ENCODE peak calls at places on chromosomes 7 and 10, in eight cellular contexts. D is central memory CD4-positive, alpha-beta T cell; G is ovary; L is dermis blood vessel endothelial cell; X is progenitor cell of endocrine pancreas; Y is body of pancreas; R is cardiac muscle cell; S is SJSA1. M is an unnamed sample.
A peak's percentile ranks its signal among the peaks of the same experiment; 100 is the strongest.

GRCh38 chr10:5814110-5815107 is 1.2 kb upstream of the GDI2 start:
- DNase-seq in D (no peak), G (peak; percentile 25), L (no peak), X (no peak), Y (no peak), R (no peak), S (no peak), M (no peak)

GRCh38 chr10:98226508-98227144 is 41.4 kb downstream of the LOXL4 start:
- DNase-seq in D (no peak), G (no peak), L (no peak), X (no peak), Y (no peak), R (no peak), S (no peak), M (no peak)

GRCh38 chr10:21010615-21011014 is 113.5 kb upstream of the NEBL start:
- DNase-seq in D (no peak), G (no peak), L (no peak), X (no peak), Y (no peak), R (no peak), S (no peak), M (no peak)

GRCh38 chr10:5413012-5413938 is 918 bp downstream of the NET1 start:
- DNase-seq in D (no peak), G (no peak), L (peak; percentile 66), X (no peak), Y (no peak), R (peak; percentile 47), S (no peak), M (no peak)

GRCh38 chr10:103510791-103511757 is 17.6 kb downstream of the NEURL1 start:
- DNase-seq in D (no peak), G (no peak), L (no peak), X (no peak), Y (no peak), R (no peak), S (no peak), M (no peak)

GRCh38 chr10:122052702-122053101 is 63.7 kb downstream of the TACC2 start:
- DNase-seq in D (no peak), G (no peak), L (no peak), X (no peak), Y (no peak), R (no peak), S (no peak), M (no peak)

GRCh38 chr10:130740166-130740565 is 571.4 kb downstream of the TCERG1L start:
- DNase-seq in D (no peak), G (no peak), L (no peak), X (no peak), Y (no peak), R (no peak), S (no peak), M (no peak)

GRCh38 chr10:64090865-64091264 is 569.7 kb downstream of the REEP3 start:
- DNase-seq in D (no peak), G (no peak), L (no peak), X (no peak), Y (no peak), R (no peak), S (no peak), M (no peak)

GRCh38 chr7:77258014-77258413 is 58.4 kb upstream of the FGL2 start:
- DNase-seq in D (no peak), G (no peak), L (no peak), X (no peak), Y (no peak), R (no peak), S (no peak), M (no peak)

GRCh38 chr7:45407730-45408406 is 166.3 kb upstream of the ADCY1 start:
- DNase-seq in D (no peak), G (no peak), L (no peak), X (no peak), Y (no peak), R (peak; percentile 61), S (no peak), M (no peak)

GRCh38 chr10:55374060-55374459 is 573.0 kb upstream of the PCDH15 start:
- DNase-seq in D (no peak), G (no peak), L (peak; percentile 1), X (no peak), Y (no peak), R (no peak), S (no peak), M (no peak)

GRCh38 chr10:43691503-43691902 is 42.8 kb upstream of the ZNF32 start:
- DNase-seq in D (no peak), G (no peak), L (peak; percentile 46), X (no peak), Y (no peak), R (no peak), S (no peak), M (no peak)

GRCh38 chr7:17371656-17372524 is 73.4 kb downstream of the AHR start:
- DNase-seq in D (no peak), G (no peak), L (peak; percentile 84), X (no peak), Y (no peak), R (no peak), S (peak; percentile 83), M (no peak)

GRCh38 chr7:20514364-20514763 is 101.1 kb upstream of the ABCB5 start:
- DNase-seq in D (no peak), G (no peak), L (peak; percentile 87), X (no peak), Y (peak; percentile 69), R (peak; percentile 67), S (no peak), M (no peak)